ENCODE peak calls at places on chromosomes 12 and 14, in four cellular contexts. J is H1, T is GM12878, I is K562. V is an unnamed sample.

GRCh38 chr14:33987565-33988080 is 36.7 kb upstream of the EGLN3 start:
- DNase-seq in J (no peak), T (no peak), I (no peak), V (peak)

GRCh38 chr14:30820674-30821073 is 53.7 kb upstream of the COCH start:
- DNase-seq in J (no peak), T (no peak), I (no peak), V (no peak)

GRCh38 chr14:38862381-38862780 is 240.7 kb downstream of the SEC23A start:
- DNase-seq in J (no peak), T (no peak), I (no peak), V (no peak)

GRCh38 chr12:90909069-90909676 is 45.8 kb downstream of the CCER1 start:
- DNase-seq in J (peak), T (no peak), I (no peak), V (peak)

GRCh38 chr14:81033841-81034240 is 78.4 kb downstream of the TSHR start:
- DNase-seq in J (no peak), T (no peak), I (no peak), V (no peak)

GRCh38 chr12:30908389-30909087 is 18.0 kb upstream of the TSPAN11 start:
- DNase-seq in J (no peak), T (no peak), I (no peak), V (no peak)

GRCh38 chr14:82642425-82642824 is 1108.8 kb upstream of the SEL1L start:
- DNase-seq in J (peak), T (no peak), I (peak), V (peak)

GRCh38 chr12:49304161-49304560 is 9.2 kb downstream of the PRPH start:
- DNase-seq in J (no peak), T (no peak), I (peak), V (no peak)

GRCh38 chr14:33210304-33210703 is 271.6 kb downstream of the NPAS3 start:
- DNase-seq in J (peak), T (no peak), I (peak), V (no peak)

GRCh38 chr12:44206045-44206444 is 370.2 kb downstream of the TMEM117 start:
- DNase-seq in J (no peak), T (no peak), I (no peak), V (no peak)

GRCh38 chr14:75044322-75044721 is 6.9 kb downstream of the MLH3 start:
- DNase-seq in J (no peak), T (no peak), I (no peak), V (no peak)

GRCh38 chr12:109720152-109720855 is 6.7 kb downstream of the FAM222A start:
- DNase-seq in J (no peak), T (no peak), I (no peak), V (no peak)

GRCh38 chr12:34398366-34398705 is 376.0 kb downstream of the ALG10 start:
- DNase-seq in J (peak), T (no peak), I (peak), V (no peak)

GRCh38 chr12:25529738-25530137 is 23.3 kb downstream of the LMNTD1 start:
- DNase-seq in J (no peak), T (no peak), I (no peak), V (no peak)

GRCh38 chr14:100387450-100387849 is 64.3 kb downstream of the SLC25A47 start:
- DNase-seq in J (no peak), T (no peak), I (no peak), V (no peak)

GRCh38 chr12:113232787-113233585 is 11.7 kb downstream of the TPCN1 start:
- DNase-seq in J (peak), T (peak), I (no peak), V (no peak)

GRCh38 chr12:82525616-82526015 is 161.1 kb upstream of the TMTC2 start:
- DNase-seq in J (no peak), T (no peak), I (no peak), V (no peak)

GRCh38 chr14:70642313-70643235 is 858 bp downstream of the TTC9 start:
- DNase-seq in J (no peak), T (no peak), I (no peak), V (no peak)

GRCh38 chr14:54577977-54578376 is 11.0 kb downstream of the SAMD4A start:
- DNase-seq in J (no peak), T (no peak), I (no peak), V (peak)

GRCh38 chr12:176321-177181 is 37.4 kb downstream of the SLC6A12 start:
- DNase-seq in J (no peak), T (no peak), I (no peak), V (no peak)

GRCh38 chr14:99378782-99379214 is 101.9 kb downstream of the SETD3 start:
- DNase-seq in J (no peak), T (no peak), I (peak), V (peak)

GRCh38 chr12:5172886-5173285 is 129.2 kb downstream of the KCNA5 start:
- DNase-seq in J (no peak), T (no peak), I (no peak), V (no peak)

GRCh38 chr14:35159742-35160409 is 37.5 kb downstream of the PRORP start:
- DNase-seq in J (no peak), T (no peak), I (no peak), V (peak)

GRCh38 chr12:65740506-65740872 is 83.8 kb upstream of the HMGA2 start:
- DNase-seq in J (no peak), T (no peak), I (no peak), V (no peak)

GRCh38 chr12:55688716-55689655 is 18.7 kb downstream of the ITGA7 start:
- DNase-seq in J (no peak), T (no peak), I (no peak), V (no peak)
- TF ChIP-seq KDM1A in J (no peak), T (no peak), I (no peak), V (no peak)

GRCh38 chr14:68210729-68211299 is 391.2 kb downstream of the RAD51B start:
- DNase-seq in J (no peak), T (peak), I (peak), V (no peak)

GRCh38 chr14:68211421-68211820 is 391.8 kb downstream of the RAD51B start:
- DNase-seq in J (no peak), T (no peak), I (no peak), V (no peak)

GRCh38 chr14:68214431-68214830 is 394.9 kb downstream of the RAD51B start:
- DNase-seq in J (no peak), T (no peak), I (no peak), V (no peak)

GRCh38 chr14:68208726-68209125 is 389.1 kb downstream of the RAD51B start:
- DNase-seq in J (no peak), T (no peak), I (no peak), V (no peak)

DNA sequence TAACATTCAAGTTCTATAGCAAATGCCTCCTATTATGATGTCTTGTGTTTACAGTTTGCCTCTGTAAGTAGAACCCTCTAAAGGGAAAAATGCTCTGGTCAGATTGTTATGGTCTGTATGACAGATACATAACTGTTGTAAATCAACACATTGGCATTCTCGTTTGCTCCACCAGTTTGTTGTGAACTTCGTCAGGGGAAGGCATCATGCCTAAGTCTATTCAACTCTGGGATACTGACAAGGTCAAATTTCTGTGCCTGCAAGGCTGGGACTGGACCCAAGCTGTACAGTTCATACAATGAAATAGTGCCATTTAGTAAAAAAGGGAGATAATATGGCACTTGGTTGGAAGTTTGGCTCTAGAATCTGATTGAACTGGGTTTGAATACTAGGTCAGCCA is 392.3 kb downstream of the RAD51B start:
- DNase-seq in J (no peak), T (no peak), I (no peak), V (no peak)
- TF ChIP-seq KDM1A in J (no peak), T (no peak), I (no peak), V (no peak)

GRCh38 chr14:24184104-24184970 is 4.3 kb downstream of the IPO4 start:
- DNase-seq in J (no peak), T (no peak), I (no peak), V (no peak)
- TF ChIP-seq KDM1A in J (no peak), T (no peak), I (no peak), V (no peak)

DNA sequence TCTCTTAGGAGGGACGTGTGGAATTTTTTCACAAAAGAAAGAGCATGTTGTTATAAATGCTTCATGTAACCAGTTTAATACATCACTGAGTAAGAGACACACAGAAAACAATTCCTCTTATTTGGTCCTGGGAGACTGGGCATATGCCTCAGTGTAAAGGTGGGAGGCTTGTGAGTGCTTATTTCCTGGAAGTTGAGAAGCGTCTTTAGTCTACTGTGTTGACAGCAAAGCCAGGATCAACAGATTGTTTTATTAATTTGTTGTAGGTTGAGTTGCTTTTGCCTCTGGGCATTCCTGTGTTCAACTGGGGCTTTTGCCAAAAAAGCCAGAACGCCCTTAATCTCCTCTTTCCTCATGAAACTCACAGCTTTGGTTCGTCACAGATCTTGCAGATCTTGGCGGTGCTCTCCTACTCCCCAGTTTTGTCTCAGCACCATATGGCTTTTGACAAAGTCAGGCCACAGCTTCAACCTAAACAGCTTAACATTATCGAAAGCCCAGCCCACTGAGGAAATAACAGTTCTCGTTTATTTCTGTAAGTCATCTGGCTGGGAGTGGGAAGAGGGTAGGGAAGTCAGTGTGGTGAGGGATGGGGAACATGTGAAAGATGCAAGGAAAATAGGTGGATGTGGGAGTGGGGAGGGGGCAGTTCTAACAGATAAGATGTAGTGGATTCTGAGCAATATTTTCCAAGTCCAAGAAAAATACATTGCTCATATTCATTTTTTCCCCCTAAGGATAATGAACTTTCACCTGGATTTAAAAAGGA is 227.2 kb downstream of the DACT1 start:
- DNase-seq in J (no peak), T (no peak), I (no peak), V (no peak)
- TF ChIP-seq KDM1A in J (no peak), T (no peak), I (no peak), V (no peak)

V was measured in A549.